ENCODE peak calls at places on chromosomes 2 and 18, in seven cellular contexts. One of them, this sample, is unnamed.

GRCh38 chr2:30488012-30488659 is 41.1 kb downstream of the LCLAT1 start:
- DNase-seq in BJ: no peak
- DNase-seq in pancreas: no peak
- DNase-seq in CD8-positive, alpha-beta T cell: no peak
- DNase-seq in progenitor cell of endocrine pancreas: no peak
- DNase-seq in tibial nerve: no peak
- DNase-seq in coronary artery: no peak
- DNase-seq in this sample: no peak

GRCh38 chr2:29139152-29139551 is 23.9 kb downstream of the CLIP4 start:
- DNase-seq in coronary artery: no peak
- DNase-seq in BJ: no peak
- DNase-seq in tibial nerve: no peak
- DNase-seq in CD8-positive, alpha-beta T cell: no peak
- DNase-seq in progenitor cell of endocrine pancreas: no peak
- DNase-seq in pancreas: no peak
- DNase-seq in this sample: no peak

GRCh38 chr2:69931832-69932595 is 17.1 kb downstream of the MXD1 start:
- DNase-seq in progenitor cell of endocrine pancreas: no peak
- DNase-seq in tibial nerve: no peak
- DNase-seq in BJ: no peak
- DNase-seq in pancreas: no peak
- DNase-seq in CD8-positive, alpha-beta T cell: no peak
- DNase-seq in coronary artery: no peak
- DNase-seq in this sample: no peak

GRCh38 chr18:27921392-27921791 is 255.5 kb downstream of the CDH2 start:
- DNase-seq in coronary artery: no peak
- DNase-seq in BJ: no peak
- DNase-seq in tibial nerve: no peak
- DNase-seq in pancreas: no peak
- DNase-seq in CD8-positive, alpha-beta T cell: no peak
- DNase-seq in progenitor cell of endocrine pancreas: no peak
- DNase-seq in this sample: no peak

GRCh38 chr2:188395903-188396699 is 104.4 kb downstream of the GULP1 start:
- DNase-seq in CD8-positive, alpha-beta T cell: no peak
- DNase-seq in pancreas: no peak
- DNase-seq in coronary artery: no peak
- DNase-seq in progenitor cell of endocrine pancreas: no peak
- DNase-seq in BJ: no peak
- DNase-seq in tibial nerve: no peak
- DNase-seq in this sample: no peak

GRCh38 chr2:96389728-96390127 is 54.2 kb downstream of the NCAPH start:
- DNase-seq in progenitor cell of endocrine pancreas: no peak
- DNase-seq in pancreas: no peak
- DNase-seq in coronary artery: no peak
- DNase-seq in tibial nerve: no peak
- DNase-seq in BJ: no peak
- DNase-seq in CD8-positive, alpha-beta T cell: no peak
- DNase-seq in this sample: no peak

GRCh38 chr2:230708204-230708603 is 4.4 kb upstream of the CAB39 start:
- DNase-seq in BJ: no peak
- DNase-seq in tibial nerve: no peak
- DNase-seq in CD8-positive, alpha-beta T cell: no peak
- DNase-seq in pancreas: no peak
- DNase-seq in progenitor cell of endocrine pancreas: no peak
- DNase-seq in coronary artery: no peak
- DNase-seq in this sample: no peak

GRCh38 chr2:45272549-45273245 is 263.4 kb upstream of the SIX2 start:
- DNase-seq in progenitor cell of endocrine pancreas: no peak
- DNase-seq in CD8-positive, alpha-beta T cell: no peak
- DNase-seq in BJ: no peak
- DNase-seq in tibial nerve: no peak
- DNase-seq in pancreas: peak
- DNase-seq in coronary artery: no peak
- DNase-seq in this sample: no peak

GRCh38 chr2:5123597-5124196 is 568.5 kb upstream of the SOX11 start:
- DNase-seq in BJ: no peak
- DNase-seq in progenitor cell of endocrine pancreas: no peak
- DNase-seq in pancreas: no peak
- DNase-seq in tibial nerve: no peak
- DNase-seq in coronary artery: no peak
- DNase-seq in CD8-positive, alpha-beta T cell: no peak
- DNase-seq in this sample: no peak

GRCh38 chr2:9230881-9231280 is 24.3 kb downstream of the ASAP2 start:
- DNase-seq in CD8-positive, alpha-beta T cell: no peak
- DNase-seq in pancreas: no peak
- DNase-seq in progenitor cell of endocrine pancreas: no peak
- DNase-seq in BJ: no peak
- DNase-seq in tibial nerve: no peak
- DNase-seq in coronary artery: no peak
- DNase-seq in this sample: no peak
- TF ChIP-seq CTCF in CD8-positive, alpha-beta T cell: no peak
- TF ChIP-seq CTCF in pancreas: no peak
- TF ChIP-seq CTCF in progenitor cell of endocrine pancreas: no peak
- TF ChIP-seq CTCF in BJ: no peak
- TF ChIP-seq CTCF in tibial nerve: no peak
- TF ChIP-seq CTCF in coronary artery: no peak
- TF ChIP-seq CTCF in this sample: no peak

GRCh38 chr2:222302178-222303018 is 3.6 kb upstream of the PAX3 start:
- DNase-seq in coronary artery: no peak
- DNase-seq in BJ: no peak
- DNase-seq in CD8-positive, alpha-beta T cell: no peak
- DNase-seq in progenitor cell of endocrine pancreas: no peak
- DNase-seq in pancreas: no peak
- DNase-seq in tibial nerve: no peak
- DNase-seq in this sample: no peak
- TF ChIP-seq CTCF in coronary artery: no peak
- TF ChIP-seq CTCF in BJ: no peak
- TF ChIP-seq CTCF in CD8-positive, alpha-beta T cell: no peak
- TF ChIP-seq CTCF in progenitor cell of endocrine pancreas: no peak
- TF ChIP-seq CTCF in pancreas: no peak
- TF ChIP-seq CTCF in tibial nerve: no peak
- TF ChIP-seq CTCF in this sample: no peak

GRCh38 chr2:55050133-55050994 is at the start of gene RTN4:
- DNase-seq in tibial nerve: peak
- DNase-seq in BJ: peak
- DNase-seq in progenitor cell of endocrine pancreas: peak
- DNase-seq in pancreas: peak
- DNase-seq in coronary artery: peak
- DNase-seq in CD8-positive, alpha-beta T cell: peak
- DNase-seq in this sample: peak
- TF ChIP-seq CTCF in tibial nerve: no peak
- TF ChIP-seq CTCF in BJ: peak
- TF ChIP-seq CTCF in progenitor cell of endocrine pancreas: no peak
- TF ChIP-seq CTCF in pancreas: no peak
- TF ChIP-seq CTCF in coronary artery: no peak
- TF ChIP-seq CTCF in CD8-positive, alpha-beta T cell: no peak
- TF ChIP-seq CTCF in this sample: no peak

GRCh38 chr18:31206787-31207381 is 44.2 kb upstream of the DSC1 start:
- DNase-seq in progenitor cell of endocrine pancreas: peak
- DNase-seq in coronary artery: no peak
- DNase-seq in tibial nerve: no peak
- DNase-seq in CD8-positive, alpha-beta T cell: no peak
- DNase-seq in BJ: no peak
- DNase-seq in pancreas: peak
- DNase-seq in this sample: peak
- TF ChIP-seq CTCF in progenitor cell of endocrine pancreas: peak
- TF ChIP-seq CTCF in coronary artery: no peak
- TF ChIP-seq CTCF in tibial nerve: no peak
- TF ChIP-seq CTCF in CD8-positive, alpha-beta T cell: no peak
- TF ChIP-seq CTCF in BJ: no peak
- TF ChIP-seq CTCF in pancreas: peak
- TF ChIP-seq CTCF in this sample: peak

DNA sequence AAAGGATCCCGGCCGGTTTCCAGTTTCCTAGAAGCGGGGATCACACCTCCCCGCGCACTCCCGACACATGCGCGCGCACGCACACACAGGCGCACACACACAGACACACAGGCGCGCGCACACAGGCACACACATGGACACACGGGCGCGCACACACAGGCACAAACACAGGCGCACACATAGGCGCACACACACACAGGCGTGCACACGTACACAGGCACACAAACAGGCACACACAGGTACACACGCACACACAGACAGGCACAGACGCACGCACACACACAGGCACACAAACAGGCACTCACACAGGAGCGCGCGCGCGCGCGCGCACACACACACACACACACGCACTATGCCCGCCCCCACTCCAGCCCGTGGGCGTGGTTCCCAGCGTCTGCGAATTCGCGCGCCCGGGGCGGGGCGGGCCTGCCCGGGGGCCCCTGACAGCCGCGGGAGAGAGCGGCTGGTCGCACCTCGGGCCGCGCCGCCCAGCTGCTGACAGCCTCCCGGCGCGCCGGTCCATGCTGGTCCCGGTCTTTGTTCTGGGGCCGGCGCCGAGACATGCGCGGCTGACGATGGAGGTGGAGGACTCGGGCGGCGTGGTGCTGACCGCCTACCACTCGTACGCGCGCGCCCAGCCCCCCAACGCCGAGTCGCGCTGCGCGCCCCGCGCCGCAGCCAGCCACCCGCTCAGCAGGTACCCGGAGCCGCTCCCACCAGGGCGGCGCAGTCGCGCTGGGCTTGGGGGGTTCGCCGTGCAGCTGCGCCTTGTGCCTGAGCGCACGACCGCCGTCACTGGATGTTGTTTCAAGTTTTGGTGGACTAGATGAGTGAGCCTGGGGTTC is at the start of gene ARHGAP28:
- DNase-seq in progenitor cell of endocrine pancreas: peak
- DNase-seq in tibial nerve: peak
- DNase-seq in pancreas: peak
- DNase-seq in coronary artery: no peak
- DNase-seq in CD8-positive, alpha-beta T cell: no peak
- DNase-seq in BJ: peak
- DNase-seq in this sample: peak
- TF ChIP-seq CTCF in progenitor cell of endocrine pancreas: peak
- TF ChIP-seq CTCF in tibial nerve: peak
- TF ChIP-seq CTCF in pancreas: no peak
- TF ChIP-seq CTCF in coronary artery: no peak
- TF ChIP-seq CTCF in CD8-positive, alpha-beta T cell: no peak
- TF ChIP-seq CTCF in BJ: peak
- TF ChIP-seq CTCF in this sample: peak

DNA sequence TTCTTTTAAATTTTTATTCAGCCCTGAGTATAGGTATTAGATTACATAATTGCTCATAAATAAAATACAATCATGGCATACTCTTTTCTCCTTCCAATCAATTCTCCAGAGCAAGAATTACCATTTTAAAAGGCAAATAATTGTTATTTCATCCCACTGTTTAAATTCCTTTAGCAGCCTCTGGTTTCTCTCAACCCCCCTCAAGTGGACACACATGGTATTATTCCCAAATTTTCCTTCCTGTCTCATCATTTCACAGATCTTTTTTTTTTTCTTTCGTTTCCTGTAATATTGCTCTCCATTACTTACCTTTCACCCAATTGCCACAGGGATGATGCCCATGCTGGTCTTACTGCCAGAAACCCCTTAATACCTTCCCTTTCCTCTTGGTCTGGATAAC is 385.2 kb downstream of the RIT2 start:
- DNase-seq in pancreas: no peak
- DNase-seq in tibial nerve: no peak
- DNase-seq in BJ: no peak
- DNase-seq in progenitor cell of endocrine pancreas: no peak
- DNase-seq in CD8-positive, alpha-beta T cell: no peak
- DNase-seq in coronary artery: no peak
- DNase-seq in this sample: no peak
- TF ChIP-seq CTCF in pancreas: no peak
- TF ChIP-seq CTCF in tibial nerve: no peak
- TF ChIP-seq CTCF in BJ: no peak
- TF ChIP-seq CTCF in progenitor cell of endocrine pancreas: peak
- TF ChIP-seq CTCF in CD8-positive, alpha-beta T cell: no peak
- TF ChIP-seq CTCF in coronary artery: no peak
- TF ChIP-seq CTCF in this sample: peak

DNA sequence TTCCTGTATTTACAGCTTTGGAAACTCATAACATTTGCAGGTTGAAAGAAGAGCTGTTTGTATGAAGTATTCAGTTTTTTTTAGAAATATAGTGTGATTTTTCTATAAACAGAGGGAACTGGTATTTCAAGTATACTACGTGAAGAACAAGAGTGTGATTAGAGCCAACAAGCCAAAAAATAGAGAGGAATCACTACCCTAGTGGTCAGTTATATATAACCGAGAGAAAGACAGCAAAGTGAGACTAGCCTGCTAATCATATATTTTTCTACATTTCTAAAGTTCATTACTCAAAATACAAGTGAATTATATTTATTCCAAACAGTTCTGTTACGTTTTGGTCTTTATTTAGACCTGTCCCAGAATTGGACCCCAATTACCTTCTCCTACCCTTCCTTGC is 444.8 kb upstream of the NRP2 start:
- DNase-seq in progenitor cell of endocrine pancreas: no peak
- DNase-seq in coronary artery: no peak
- DNase-seq in CD8-positive, alpha-beta T cell: no peak
- DNase-seq in BJ: no peak
- DNase-seq in pancreas: no peak
- DNase-seq in tibial nerve: no peak
- DNase-seq in this sample: no peak
- TF ChIP-seq CTCF in progenitor cell of endocrine pancreas: peak
- TF ChIP-seq CTCF in coronary artery: no peak
- TF ChIP-seq CTCF in CD8-positive, alpha-beta T cell: no peak
- TF ChIP-seq CTCF in BJ: peak
- TF ChIP-seq CTCF in pancreas: no peak
- TF ChIP-seq CTCF in tibial nerve: no peak
- TF ChIP-seq CTCF in this sample: peak

GRCh38 chr2:176641436-176641835 is 372.2 kb downstream of the MTX2 start:
- DNase-seq in tibial nerve: no peak
- DNase-seq in coronary artery: no peak
- DNase-seq in BJ: no peak
- DNase-seq in progenitor cell of endocrine pancreas: no peak
- DNase-seq in pancreas: no peak
- DNase-seq in CD8-positive, alpha-beta T cell: no peak
- DNase-seq in this sample: no peak

GRCh38 chr2:176646033-176646615 is 376.9 kb downstream of the MTX2 start:
- DNase-seq in tibial nerve: no peak
- DNase-seq in CD8-positive, alpha-beta T cell: no peak
- DNase-seq in BJ: no peak
- DNase-seq in coronary artery: no peak
- DNase-seq in pancreas: no peak
- DNase-seq in progenitor cell of endocrine pancreas: no peak
- DNase-seq in this sample: no peak

GRCh38 chr2:176642074-176642473 is 372.8 kb downstream of the MTX2 start:
- DNase-seq in coronary artery: no peak
- DNase-seq in CD8-positive, alpha-beta T cell: no peak
- DNase-seq in BJ: peak
- DNase-seq in pancreas: no peak
- DNase-seq in progenitor cell of endocrine pancreas: no peak
- DNase-seq in tibial nerve: no peak
- DNase-seq in this sample: no peak

GRCh38 chr2:176645494-176645893 is 376.3 kb downstream of the MTX2 start:
- DNase-seq in pancreas: no peak
- DNase-seq in coronary artery: no peak
- DNase-seq in progenitor cell of endocrine pancreas: no peak
- DNase-seq in tibial nerve: no peak
- DNase-seq in BJ: no peak
- DNase-seq in CD8-positive, alpha-beta T cell: no peak
- DNase-seq in this sample: no peak

DNA sequence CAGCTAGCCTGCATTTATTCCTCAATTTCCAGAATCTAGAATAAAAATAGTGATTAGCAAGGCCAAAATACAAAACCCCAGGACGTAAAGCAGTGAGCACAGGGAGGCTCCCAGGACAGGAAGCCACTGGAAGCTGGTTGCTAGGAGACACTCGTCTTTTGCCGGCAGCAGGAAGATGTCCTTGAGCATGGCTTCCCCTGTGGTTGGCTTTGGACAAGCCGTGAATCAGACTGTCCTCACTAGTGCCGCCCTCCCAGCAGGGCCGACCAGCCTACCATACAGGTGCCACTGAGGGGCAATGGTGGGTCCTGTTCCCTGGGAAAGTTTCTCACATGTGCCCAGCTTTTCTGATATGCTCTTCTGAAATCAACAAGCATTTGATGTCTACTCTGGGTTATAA is 374.5 kb downstream of the MTX2 start:
- DNase-seq in CD8-positive, alpha-beta T cell: no peak
- DNase-seq in pancreas: no peak
- DNase-seq in BJ: no peak
- DNase-seq in coronary artery: no peak
- DNase-seq in progenitor cell of endocrine pancreas: no peak
- DNase-seq in tibial nerve: no peak
- DNase-seq in this sample: no peak
- TF ChIP-seq CTCF in CD8-positive, alpha-beta T cell: no peak
- TF ChIP-seq CTCF in pancreas: no peak
- TF ChIP-seq CTCF in BJ: no peak
- TF ChIP-seq CTCF in coronary artery: no peak
- TF ChIP-seq CTCF in progenitor cell of endocrine pancreas: no peak
- TF ChIP-seq CTCF in tibial nerve: no peak
- TF ChIP-seq CTCF in this sample: no peak